ENCODE peak calls at places on chromosome X, in four cellular contexts. D is spleen, R is HepG2, E is H1. W is an unnamed sample.

GRCh38 chrX:107894038-107894437 is 68.4 kb downstream of the MID2 start:
- DNase-seq in D (no peak), R (peak; percentile 47), E (peak; percentile 39), W (peak; percentile 25)

GRCh38 chrX:110699109-110699508 is 96.5 kb downstream of the CHRDL1 start:
- DNase-seq in D (no peak), R (no peak), E (no peak), W (no peak)

GRCh38 chrX:142089193-142089592 is 115.9 kb downstream of the MAGEC2 start:
- DNase-seq in D (no peak), R (no peak), E (no peak), W (peak; percentile 2)

GRCh38 chrX:18422886-18423285 is 2.5 kb upstream of the CDKL5 start:
- DNase-seq in D (no peak), R (no peak), E (no peak), W (no peak)

GRCh38 chrX:40544343-40545250 is 36.2 kb upstream of the ATP6AP2 start:
- DNase-seq in D (no peak), R (peak; percentile 16), E (no peak), W (no peak)

GRCh38 chrX:37685452-37686347 is at the start of gene XK:
- DNase-seq in D (peak; percentile 81), R (no peak), E (peak; percentile 63), W (no peak)

GRCh38 chrX:107684956-107685385 is 56.7 kb downstream of the PRPS1 start:
- DNase-seq in D (peak; percentile 85), R (no peak), E (no peak), W (no peak)

GRCh38 chrX:48511561-48511960 is 2.8 kb downstream of the PORCN start:
- DNase-seq in D (peak; percentile 35), R (no peak), E (peak; percentile 43), W (no peak)

GRCh38 chrX:64176876-64177275 is 28.6 kb downstream of the AMER1 start:
- DNase-seq in D (no peak), R (peak; percentile 5), E (no peak), W (no peak)

GRCh38 chrX:7432901-7433300 is 284.9 kb upstream of the PUDP start:
- DNase-seq in D (no peak), R (no peak), E (no peak), W (no peak)

GRCh38 chrX:150314186-150314585 is 48.9 kb upstream of the MAMLD1 start:
- DNase-seq in D (no peak), R (no peak), E (no peak), W (no peak)

GRCh38 chrX:1108451-1109445 is 103.7 kb downstream of the CRLF2 start:
- DNase-seq in D (no peak), R (no peak), E (peak; percentile 67), W (no peak)

GRCh38 chrX:55057691-55058249 is 17.1 kb upstream of the PAGE2B start:
- DNase-seq in D (no peak), R (peak; percentile 7), E (peak; percentile 32), W (peak; percentile 20)

GRCh38 chrX:86806786-86807185 is 658.5 kb downstream of the DACH2 start:
- DNase-seq in D (no peak), R (peak; percentile 6), E (no peak), W (peak; percentile 15)

GRCh38 chrX:10477525-10477924 is 142.9 kb downstream of the MID1 start:
- DNase-seq in D (no peak), R (peak; percentile 3), E (no peak), W (no peak)

GRCh38 chrX:150773634-150774033 is 80.4 kb downstream of the MTMR1 start:
- DNase-seq in D (no peak), R (no peak), E (no peak), W (no peak)

GRCh38 chrX:112147206-112147605 is 64.6 kb upstream of the TRPC5 start:
- DNase-seq in D (no peak), R (no peak), E (peak; percentile 45), W (peak; percentile 4)

GRCh38 chrX:47297874-47298273 is 65.1 kb downstream of the USP11 start:
- DNase-seq in D (no peak), R (no peak), E (no peak), W (no peak)

GRCh38 chrX:47662144-47662657 is 3.2 kb upstream of the UXT start:
- DNase-seq in D (no peak), R (no peak), E (no peak), W (no peak)

GRCh38 chrX:31423575-31424284 is 351.9 kb upstream of the FTHL17 start:
- DNase-seq in D (no peak), R (peak; percentile 15), E (peak; percentile 50), W (no peak)

GRCh38 chrX:8724176-8724757 is 7.7 kb downstream of the ANOS1 start:
- DNase-seq in D (no peak), R (no peak), E (no peak), W (no peak)

GRCh38 chrX:105018865-105019264 is 201.6 kb downstream of the TEX13A start:
- DNase-seq in D (no peak), R (no peak), E (no peak), W (no peak)

GRCh38 chrX:74536142-74537010 is 78.0 kb downstream of the RLIM start:
- DNase-seq in D (peak; percentile 88), R (no peak), E (peak; percentile 71), W (no peak)

GRCh38 chrX:105502336-105502735 is 281.8 kb upstream of the TEX13A start:
- DNase-seq in D (no peak), R (no peak), E (no peak), W (no peak)

GRCh38 chrX:119655125-119655524 is 37.8 kb downstream of the SEPTIN6 start:
- DNase-seq in D (no peak), R (no peak), E (no peak), W (no peak)

GRCh38 chrX:20372533-20372932 is 105.8 kb upstream of the RPS6KA3 start:
- DNase-seq in D (no peak), R (no peak), E (no peak), W (no peak)

GRCh38 chrX:38820751-38821150 is 19.5 kb downstream of the MID1IP1 start:
- DNase-seq in D (no peak), R (no peak), E (no peak), W (no peak)

GRCh38 chrX:151975228-151975593 is 735 bp upstream of the GABRE start:
- DNase-seq in D (no peak), R (no peak), E (peak; percentile 41), W (no peak)

GRCh38 chrX:111376897-111377601 is 34.9 kb downstream of the DCX start:
- DNase-seq in D (no peak), R (no peak), E (no peak), W (no peak)

GRCh38 chrX:44494357-44494756 is 48.3 kb downstream of the FUNDC1 start:
- DNase-seq in D (no peak), R (no peak), E (no peak), W (no peak)

GRCh38 chrX:38879631-38880220 is 78.5 kb downstream of the MID1IP1 start:
- DNase-seq in D (peak; percentile 78), R (no peak), E (no peak), W (no peak)

GRCh38 chrX:40945366-40945713 is 139.9 kb upstream of the USP9X start:
- DNase-seq in D (no peak), R (no peak), E (no peak), W (no peak)

GRCh38 chrX:21509912-21510311 is 135.7 kb downstream of the CNKSR2 start:
- DNase-seq in D (no peak), R (no peak), E (no peak), W (no peak)

GRCh38 chrX:56975611-56976010 is 19.7 kb downstream of the SPIN3 start:
- DNase-seq in D (no peak), R (no peak), E (no peak), W (no peak)

DNA sequence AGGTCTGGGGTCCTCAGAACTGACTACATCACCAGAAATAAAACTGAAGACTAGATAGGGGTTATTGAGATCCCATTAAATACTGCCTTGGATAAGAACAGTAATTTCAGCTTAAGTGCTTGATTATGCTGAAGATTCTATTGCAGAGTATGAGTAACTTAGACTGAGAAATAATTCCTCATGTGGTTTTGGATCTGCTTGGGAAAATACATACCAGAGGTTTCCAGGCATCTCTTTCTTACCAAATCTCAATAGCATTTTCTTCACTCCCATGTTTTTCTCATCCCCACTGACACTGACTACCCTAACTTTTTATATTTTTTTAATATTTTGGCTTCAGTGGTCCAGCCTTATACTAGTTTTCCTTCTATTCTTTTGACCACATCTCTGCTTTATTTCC is 92.0 kb upstream of the TEX13D start:
- DNase-seq in D (no peak), R (no peak), E (no peak), W (no peak)
- H3K27me3 ChIP-seq in D (no peaks in the 10 kb centered on the region), R (no peaks in the 10 kb centered on the region), E (no peaks in the 10 kb centered on the region), W (peaks cover 2% of the 10 kb centered on the region)

DNA sequence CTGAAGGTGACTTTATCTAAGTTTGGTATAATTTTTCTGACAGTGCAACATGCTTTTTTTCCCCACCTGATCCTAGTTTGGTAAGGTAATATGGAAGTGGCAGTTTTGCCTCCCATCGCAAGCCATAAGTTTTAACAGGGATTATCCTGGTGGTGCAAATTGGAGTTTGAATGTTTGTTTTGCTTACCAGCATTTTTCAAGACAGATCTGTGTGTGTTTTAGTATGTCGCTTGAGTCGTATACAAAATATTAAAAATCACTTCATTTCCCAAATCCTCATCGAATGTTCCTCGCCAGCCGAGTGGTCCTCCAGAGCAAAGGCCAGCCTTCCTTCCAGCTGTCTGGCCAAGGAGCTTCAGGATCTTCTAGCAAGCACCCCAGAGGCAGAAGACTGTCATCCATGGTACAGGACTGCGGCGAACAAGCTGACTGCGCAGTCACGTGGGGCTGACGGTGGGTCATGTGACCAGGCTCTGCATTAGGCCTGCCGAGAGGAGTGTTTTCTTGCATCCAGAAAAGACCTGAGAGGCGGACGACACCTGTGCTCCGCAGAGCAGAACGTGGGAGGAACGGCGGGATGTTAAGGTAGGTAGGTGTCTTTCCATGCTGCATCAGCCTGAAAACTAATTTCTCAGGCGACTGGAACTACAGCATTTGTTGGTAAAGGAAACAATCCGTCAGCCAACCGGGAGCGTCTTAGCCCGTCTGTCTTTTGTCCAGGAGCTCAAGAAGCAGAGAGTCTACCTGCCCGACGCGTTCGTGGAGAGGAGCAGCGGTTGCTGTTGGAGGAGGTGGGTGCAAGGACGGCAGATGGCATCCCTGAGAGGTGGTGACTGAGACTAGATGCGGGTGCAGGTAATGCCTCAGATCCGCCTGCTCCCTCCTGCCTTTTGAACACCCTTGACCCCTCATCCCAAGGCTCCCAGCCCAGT is at the start of gene GPRASP3:
- DNase-seq in D (peak; percentile 93), R (no peak), E (peak; percentile 74), W (peak; percentile 71)
- TF ChIP-seq POLR2AphosphoS5 in D (peak; percentile 40), R (no peak), E (peak; percentile 61), W (peak; percentile 51)

GRCh38 chrX:134000260-134001245 is 15.2 kb upstream of the GPC3 start:
- DNase-seq in D (no peak), R (no peak), E (no peak), W (no peak)

GRCh38 chrX:134004038-134004437 is 18.6 kb upstream of the GPC3 start:
- DNase-seq in D (no peak), R (no peak), E (no peak), W (no peak)

GRCh38 chrX:134006484-134007161 is 21.2 kb upstream of the GPC3 start:
- DNase-seq in D (no peak), R (peak; percentile 89), E (no peak), W (no peak)

GRCh38 chrX:133999013-133999705 is 13.8 kb upstream of the GPC3 start:
- DNase-seq in D (no peak), R (no peak), E (no peak), W (no peak)

GRCh38 chrX:134002921-134003615 is 17.7 kb upstream of the GPC3 start:
- DNase-seq in D (no peak), R (no peak), E (no peak), W (no peak)
- H3K27me3 ChIP-seq in D (no peaks in the 10 kb centered on the region), R (no peaks in the 10 kb centered on the region), E (no peaks in the 10 kb centered on the region), W (peaks cover 3% of the 10 kb centered on the region)

DNA sequence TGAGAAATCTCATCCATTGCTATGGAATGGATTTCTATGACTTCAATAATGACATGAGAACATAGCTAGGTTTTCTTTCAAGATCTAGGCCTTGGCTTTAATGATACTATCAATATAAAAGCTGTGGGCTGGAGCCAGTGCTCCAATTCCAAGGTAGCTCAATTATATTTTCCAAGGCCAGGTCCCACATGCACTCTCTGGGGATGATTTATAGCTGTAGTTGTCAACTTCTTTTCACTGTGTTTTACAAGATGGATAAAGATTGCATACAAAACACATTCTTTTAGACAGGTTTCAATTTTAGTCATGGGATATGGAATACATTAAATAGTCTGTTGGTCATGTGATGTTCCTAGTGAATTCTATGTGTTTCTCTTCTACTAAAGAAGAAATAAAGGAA is 156.7 kb downstream of the DCAF12L1 start:
- DNase-seq in D (no peak), R (no peak), E (no peak), W (no peak)
- TF ChIP-seq POLR2AphosphoS5 in D (no peak), R (no peak), E (no peak), W (no peak)